ENCODE peak calls at places on chromosomes 2 and 18, in six cellular contexts. K, W, U, V, I and T are unnamed samples.

GRCh38 chr18:52394602-52395001 is 54.6 kb downstream of the DCC start:
- DNase-seq in I (no peak), V (no peak), K (no peak), W (no peak), U (no peak), T (no peak)

GRCh38 chr2:148096012-148096411 is 75.1 kb downstream of the MBD5 start:
- DNase-seq in K (no peak), I (no peak), U (no peak), W (no peak), V (no peak), T (no peak)

GRCh38 chr2:217279130-217279529 is 419.3 kb upstream of the TNP1 start:
- DNase-seq in I (no peak), K (no peak), V (no peak), U (no peak), W (no peak), T (no peak)

GRCh38 chr18:77106331-77106730 is 26.3 kb downstream of the MBP start:
- DNase-seq in I (no peak), U (no peak), W (no peak), V (no peak), K (no peak), T (no peak)

GRCh38 chr18:68394705-68395104 is 320.2 kb downstream of the TMX3 start:
- DNase-seq in I (peak), V (no peak), U (no peak), K (no peak), W (no peak), T (no peak)

GRCh38 chr18:71293322-71293721 is 1004.5 kb downstream of the SOCS6 start:
- DNase-seq in K (no peak), W (no peak), I (peak), V (no peak), U (no peak), T (no peak)

GRCh38 chr18:35695384-35695783 is 113.8 kb downstream of the GALNT1 start:
- DNase-seq in V (no peak), K (no peak), W (no peak), U (no peak), I (no peak), T (no peak)

GRCh38 chr2:176269319-176270099 is at the start of gene MTX2:
- DNase-seq in I (peak), W (peak), U (peak), K (peak), V (peak), T (peak)

GRCh38 chr2:230891108-230891507 is 26.4 kb downstream of the ITM2C start:
- DNase-seq in W (no peak), V (no peak), K (no peak), U (no peak), I (no peak), T (no peak)

GRCh38 chr2:63544017-63544627 is 44.2 kb downstream of the WDPCP start:
- DNase-seq in U (no peak), V (no peak), K (peak), I (peak), W (no peak), T (peak)

GRCh38 chr2:38620282-38620977 is 17.7 kb upstream of the HNRNPLL start:
- DNase-seq in U (no peak), W (no peak), K (no peak), V (no peak), I (peak), T (no peak)

GRCh38 chr2:12964904-12965539 is 248.3 kb downstream of the TRIB2 start:
- DNase-seq in I (no peak), U (no peak), K (no peak), V (no peak), W (no peak), T (no peak)

GRCh38 chr2:199471443-199472057 is 13.8 kb upstream of the SATB2 start:
- DNase-seq in V (peak), U (peak), I (peak), K (peak), W (peak), T (peak)

GRCh38 chr2:67986258-67986657 is 76.5 kb downstream of the C1D start:
- DNase-seq in W (no peak), I (no peak), U (no peak), K (no peak), V (no peak), T (no peak)

GRCh38 chr2:27489498-27490397 is at the start of gene IFT172:
- DNase-seq in W (peak), K (peak), V (peak), I (peak), U (peak), T (peak)

GRCh38 chr2:27493948-27494283 is 1.1 kb downstream of the FNDC4 start:
- DNase-seq in K (no peak), W (no peak), U (no peak), I (no peak), V (no peak), T (no peak)

GRCh38 chr2:27485496-27485895 is 4.0 kb downstream of the IFT172 start:
- DNase-seq in U (no peak), W (no peak), K (no peak), V (no peak), I (no peak), T (no peak)

GRCh38 chr2:27492557-27492956 is 2.4 kb downstream of the FNDC4 start:
- DNase-seq in W (no peak), K (no peak), I (no peak), U (no peak), V (no peak), T (no peak)

GRCh38 chr2:27489118-27489497 is 435 bp downstream of the IFT172 start:
- DNase-seq in U (no peak), K (no peak), W (peak), I (peak), V (no peak), T (no peak)
- TF ChIP-seq CTCF in U (no peak), K (no peak), W (no peak), I (no peak), V (no peak), T (no peak)

GRCh38 chr18:59270689-59271257 is 2.5 kb downstream of the RAX start:
- DNase-seq in I (no peak), V (no peak), K (no peak), U (no peak), W (no peak), T (no peak)
- TF ChIP-seq CTCF in I (no peak), V (no peak), K (no peak), U (no peak), W (no peak), T (no peak)

GRCh38 chr2:241507430-241508239 is 749 bp downstream of the STK25 start:
- DNase-seq in I (peak), W (peak), U (peak), K (peak), V (no peak), T (peak)
- TF ChIP-seq CTCF in I (no peak), W (no peak), U (no peak), K (no peak), V (no peak), T (peak)

GRCh38 chr2:73114273-73114867 is 1.6 kb upstream of the RAB11FIP5 start:
- DNase-seq in U (no peak), V (no peak), K (no peak), I (peak), W (no peak), T (no peak)

GRCh38 chr2:73111300-73112025 is 1.3 kb downstream of the RAB11FIP5 start:
- DNase-seq in K (no peak), V (no peak), U (peak), I (peak), W (peak), T (no peak)

GRCh38 chr2:73112026-73112912 is 479 bp downstream of the RAB11FIP5 start:
- DNase-seq in K (no peak), V (peak), U (peak), W (peak), I (peak), T (no peak)

GRCh38 chr2:73113634-73113958 is 848 bp upstream of the RAB11FIP5 start:
- DNase-seq in W (no peak), I (no peak), K (no peak), U (no peak), V (no peak), T (no peak)

DNA sequence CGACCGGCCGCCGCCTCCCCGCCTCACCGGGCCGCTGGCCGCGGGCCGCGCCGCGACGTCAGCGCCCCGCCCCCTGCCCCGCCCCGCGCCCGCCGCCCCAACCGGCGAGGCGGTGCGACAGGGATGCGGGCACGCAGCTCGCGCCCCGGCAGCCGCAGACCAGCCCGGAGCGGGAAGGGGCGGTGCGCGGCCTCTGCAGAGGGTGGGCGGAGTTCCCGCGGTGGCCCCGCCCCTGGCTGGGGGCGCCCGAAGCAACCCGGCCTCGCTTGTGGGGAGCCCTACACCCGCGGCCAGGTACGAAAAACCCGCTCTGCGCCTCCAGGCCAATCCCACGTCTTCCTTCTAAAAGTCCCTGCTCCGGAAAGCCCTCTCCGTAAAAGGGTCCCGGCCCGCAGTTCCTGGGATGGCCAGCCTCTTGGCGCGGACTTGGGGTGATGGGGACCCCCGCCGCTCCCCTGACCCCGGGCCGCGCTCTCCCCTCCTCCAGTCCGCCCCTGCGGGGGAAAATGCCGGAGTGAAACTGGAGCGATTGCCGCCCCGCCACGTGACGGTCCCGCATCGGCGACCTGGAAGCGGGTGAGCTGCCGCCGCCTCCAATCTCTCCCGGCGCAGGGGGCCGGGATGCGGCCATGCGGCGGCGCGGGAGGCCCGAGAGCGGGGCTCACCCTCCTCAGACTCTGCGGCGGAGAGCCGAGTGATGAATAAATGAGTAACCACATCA is at the start of gene RAB11FIP5:
- DNase-seq in I (peak), W (peak), V (peak), U (peak), K (peak), T (peak)
- TF ChIP-seq CTCF in I (no peak), W (no peak), V (no peak), U (no peak), K (no peak), T (no peak)

DNA sequence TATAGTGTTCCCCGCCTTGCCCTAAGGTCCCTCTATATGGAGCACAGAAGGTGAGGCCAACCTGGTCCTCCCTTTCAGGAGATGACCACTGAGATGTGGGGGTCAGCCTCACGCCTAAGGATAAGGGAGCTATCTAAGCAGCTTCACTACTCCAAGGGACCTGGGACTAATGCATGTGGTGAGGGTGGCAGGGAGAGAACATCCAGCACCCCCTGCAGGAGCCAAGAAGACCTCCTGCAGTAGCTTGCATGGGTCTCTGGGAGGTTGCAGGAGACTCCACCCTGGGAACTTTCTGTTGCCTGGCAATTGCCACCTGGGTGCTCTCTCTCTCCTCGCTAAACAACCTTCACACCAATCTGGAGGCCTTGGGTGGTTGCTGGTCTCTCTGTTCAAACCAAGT is 93.0 kb upstream of the KLHL29 start:
- DNase-seq in I (no peak), W (no peak), K (no peak), U (no peak), V (no peak), T (no peak)
- TF ChIP-seq CTCF in I (no peak), W (no peak), K (no peak), U (no peak), V (no peak), T (no peak)

GRCh38 chr2:7384773-7385349 is 467.6 kb downstream of the RNF144A start:
- DNase-seq in I (no peak), W (no peak), K (no peak), U (no peak), V (no peak), T (no peak)

GRCh38 chr2:7378642-7379041 is 461.4 kb downstream of the RNF144A start:
- DNase-seq in U (no peak), I (no peak), K (no peak), W (no peak), V (no peak), T (no peak)

GRCh38 chr2:7375901-7376300 is 458.7 kb downstream of the RNF144A start:
- DNase-seq in V (no peak), U (no peak), W (no peak), I (no peak), K (no peak), T (no peak)

GRCh38 chr2:7377861-7378569 is 460.8 kb downstream of the RNF144A start:
- DNase-seq in U (no peak), W (peak), K (no peak), I (no peak), V (peak), T (no peak)

GRCh38 chr2:7379799-7380198 is 462.6 kb downstream of the RNF144A start:
- DNase-seq in V (peak), W (no peak), I (no peak), U (no peak), K (no peak), T (peak)
- TF ChIP-seq CTCF in V (no peak), W (no peak), I (no peak), U (no peak), K (no peak), T (no peak)